ENCODE peak calls at places on chromosomes 6 and 20, in six cellular contexts. X is HCT116, A is brain microvascular endothelial cell, K is NCI-H2029, R is lower lobe of right lung, F is glutamatergic neuron. Q is an unnamed sample.

GRCh38 chr6:137315081-137315480 is 95.9 kb upstream of the IFNGR1 start:
- DNase-seq in X (no peak), A (no peak), K (no peak), R (no peak), F (no peak), Q (peak; percentile 46)

GRCh38 chr6:111941686-111942330 is 68.6 kb upstream of the FYN start:
- DNase-seq in X (no peak), A (no peak), K (no peak), R (no peak), F (no peak), Q (no peak)

GRCh38 chr6:38371312-38371672 is 268.4 kb downstream of the BTBD9 start:
- DNase-seq in X (no peak), A (no peak), K (no peak), R (no peak), F (peak; percentile 29), Q (no peak)

GRCh38 chr6:111890981-111891380 is 17.7 kb upstream of the FYN start:
- DNase-seq in X (no peak), A (no peak), K (no peak), R (no peak), F (no peak), Q (no peak)

GRCh38 chr20:8020314-8021079 is 936 bp upstream of the TMX4 start:
- DNase-seq in X (no peak), A (no peak), K (no peak), R (no peak), F (no peak), Q (no peak)

GRCh38 chr6:30107756-30108155 is 5.1 kb downstream of the TRIM31 start:
- DNase-seq in X (no peak), A (no peak), K (no peak), R (no peak), F (no peak), Q (no peak)

GRCh38 chr6:17580518-17581048 is 19.5 kb upstream of the FAM8A1 start:
- DNase-seq in X (no peak), A (peak; percentile 25), K (peak; percentile 71), R (peak; percentile 68), F (peak; percentile 67), Q (no peak)

GRCh38 chr6:51025082-51025777 is 206.6 kb downstream of the TFAP2B start:
- DNase-seq in X (no peak), A (peak; percentile 49), K (no peak), R (no peak), F (no peak), Q (no peak)

GRCh38 chr20:54123587-54124180 is 50.1 kb downstream of the CYP24A1 start:
- DNase-seq in X (peak; percentile 100), A (peak; percentile 98), K (no peak), R (peak; percentile 80), F (no peak), Q (no peak)

GRCh38 chr6:1255646-1256365 is 56.1 kb upstream of the FOXQ1 start:
- DNase-seq in X (no peak), A (no peak), K (no peak), R (no peak), F (no peak), Q (no peak)

GRCh38 chr6:152170702-152171667 is 363.5 kb downstream of the ESR1 start:
- DNase-seq in X (no peak), A (peak; percentile 94), K (no peak), R (no peak), F (no peak), Q (no peak)

GRCh38 chr6:119562168-119562567 is 212.6 kb upstream of the MAN1A1 start:
- DNase-seq in X (no peak), A (no peak), K (no peak), R (no peak), F (no peak), Q (no peak)

GRCh38 chr6:37485259-37485658 is 14.4 kb downstream of the CCDC167 start:
- DNase-seq in X (no peak), A (no peak), K (no peak), R (no peak), F (peak; percentile 71), Q (no peak)

GRCh38 chr6:7693827-7694226 is 32.1 kb upstream of the BMP6 start:
- DNase-seq in X (no peak), A (no peak), K (no peak), R (no peak), F (no peak), Q (no peak)

GRCh38 chr20:62642666-62643520 is 590 bp downstream of the SLCO4A1 start:
- DNase-seq in X (no peak), A (no peak), K (no peak), R (no peak), F (peak; percentile 44), Q (no peak)

GRCh38 chr6:148565931-148566663 is 180.7 kb upstream of the UST start:
- DNase-seq in X (peak; percentile 13), A (peak; percentile 95), K (no peak), R (peak; percentile 75), F (no peak), Q (peak; percentile 62)

GRCh38 chr6:135173989-135174484 is 7.1 kb upstream of the MYB start:
- DNase-seq in X (no peak), A (no peak), K (no peak), R (no peak), F (no peak), Q (no peak)

GRCh38 chr20:7031222-7031621 is 263.7 kb downstream of the BMP2 start:
- DNase-seq in X (no peak), A (no peak), K (no peak), R (no peak), F (no peak), Q (no peak)

GRCh38 chr6:105014448-105014847 is 57.5 kb downstream of the LIN28B start:
- DNase-seq in X (no peak), A (no peak), K (no peak), R (no peak), F (no peak), Q (no peak)